ENCODE peak calls at places on chromosomes 7 and 10, in eight cellular contexts. H is right cardiac atrium; N is GDM1; B is stimulated activated CD4-positive, alpha-beta T cell treated with anti-CD3 and anti-CD28 coated beads, Interleukin-12 subunit alpha, Interleukin-12 subunit beta, amount 100 ng/mL, for 48 hours; A is activated gamma-delta T cell treated with Interleukin-2 at 50 U/mL for 16 hours; Y is naive thymus-derived CD4-positive, alpha-beta T cell; X is T-helper 9 cell; K is mesendoderm. M is an unnamed sample.

GRCh38 chr10:107740962-107741690 is 576.6 kb upstream of the SORCS1 start:
- DNase-seq in B (no peak), H (no peak), K (no peak), X (no peak), N (no peak), Y (no peak), A (no peak), M (no peak)

GRCh38 chr7:100803398-100804161 is 23.7 kb downstream of the EPHB4 start:
- DNase-seq in H (peak), N (peak), B (no peak), X (no peak), Y (no peak), A (no peak), K (peak), M (peak)

GRCh38 chr7:37690206-37690605 is 6.6 kb downstream of the GPR141 start:
- DNase-seq in A (no peak), N (peak), B (no peak), K (no peak), X (no peak), H (no peak), Y (no peak), M (no peak)

GRCh38 chr7:121395494-121395960 is 581 bp downstream of the FAM3C start:
- DNase-seq in H (no peak), X (peak), A (peak), Y (peak), N (no peak), K (peak), B (peak), M (no peak)

GRCh38 chr10:63798599-63799498 is 277.6 kb downstream of the REEP3 start:
- DNase-seq in K (peak), X (no peak), H (peak), A (no peak), Y (no peak), B (no peak), N (no peak), M (no peak)

GRCh38 chr10:44167752-44168151 is 217.1 kb downstream of the CXCL12 start:
- DNase-seq in A (no peak), B (no peak), Y (no peak), X (no peak), K (no peak), H (no peak), N (no peak), M (no peak)

GRCh38 chr10:26335574-26336093 is 102.5 kb upstream of the APBB1IP start:
- DNase-seq in N (no peak), A (no peak), K (no peak), Y (no peak), B (no peak), H (no peak), X (no peak), M (no peak)

GRCh38 chr7:124489925-124490324 is 275.7 kb downstream of the GPR37 start:
- DNase-seq in Y (no peak), K (no peak), N (no peak), X (no peak), H (no peak), A (no peak), B (no peak), M (no peak)

GRCh38 chr7:121042195-121042594 is 53.7 kb downstream of the CPED1 start:
- DNase-seq in H (no peak), B (no peak), N (no peak), K (no peak), X (no peak), A (no peak), Y (no peak), M (no peak)

GRCh38 chr10:102837230-102837721 is at the start of gene CYP17A1:
- DNase-seq in K (no peak), X (no peak), N (no peak), A (no peak), H (peak), B (no peak), Y (no peak), M (no peak)

GRCh38 chr7:84339306-84339705 is 144.7 kb upstream of the SEMA3A start:
- DNase-seq in N (no peak), B (no peak), K (no peak), X (no peak), Y (no peak), H (no peak), A (no peak), M (no peak)

GRCh38 chr7:151852486-151853396 is 24.2 kb downstream of the PRKAG2 start:
- DNase-seq in A (no peak), X (no peak), H (peak), N (no peak), Y (no peak), K (no peak), B (no peak), M (no peak)

GRCh38 chr10:43595739-43596298 is 10.4 kb upstream of the ZNF485 start:
- DNase-seq in K (no peak), Y (no peak), N (no peak), H (no peak), X (no peak), B (peak), A (peak), M (no peak)

GRCh38 chr7:2717293-2717904 is 29.4 kb downstream of the AMZ1 start:
- DNase-seq in K (no peak), Y (peak), A (no peak), B (no peak), N (peak), H (peak), X (no peak), M (no peak)

GRCh38 chr10:94402204-94403033 is at the start of gene TBC1D12:
- DNase-seq in H (peak), K (peak), B (peak), X (peak), A (no peak), Y (no peak), N (peak), M (peak)

M was measured in keratinocyte.